ENCODE peak calls at places on chromosomes 3 and 15, in nine cellular contexts. One of them, this sample, is unnamed.

GRCh38 chr15:25481208-25481862 is 42.5 kb upstream of the UBE3A start:
- DNase-seq in effector memory CD8-positive, alpha-beta T cell: no peak
- DNase-seq in SW480: no peak
- DNase-seq in stimulated activated CD8-positive, alpha-beta memory T cell treated with anti-CD3 and anti-CD28 coated beads, Interleukin-15, amount 100 ng/mL, for 4 hours: no peak
- DNase-seq in NCI-H1105 treated with DMSO at 0.1 percent for 48 hours: peak; percentile 71
- DNase-seq in astrocyte: peak; percentile 18
- DNase-seq in stomach: no peak
- DNase-seq in kidney tubule cell: peak; percentile 31
- DNase-seq in T-helper 17 cell: no peak
- DNase-seq in this sample: peak; percentile 98

GRCh38 chr3:131543714-131544113 is 40.9 kb upstream of the MRPL3 start:
- DNase-seq in effector memory CD8-positive, alpha-beta T cell: no peak
- DNase-seq in SW480: peak; percentile 17
- DNase-seq in stimulated activated CD8-positive, alpha-beta memory T cell treated with anti-CD3 and anti-CD28 coated beads, Interleukin-15, amount 100 ng/mL, for 4 hours: no peak
- DNase-seq in NCI-H1105 treated with DMSO at 0.1 percent for 48 hours: no peak
- DNase-seq in astrocyte: peak; percentile 83
- DNase-seq in stomach: peak; percentile 76
- DNase-seq in kidney tubule cell: peak; percentile 90
- DNase-seq in T-helper 17 cell: no peak
- DNase-seq in this sample: peak; percentile 22

GRCh38 chr15:51888593-51889195 is 59.2 kb downstream of the TMOD3 start:
- DNase-seq in effector memory CD8-positive, alpha-beta T cell: no peak
- DNase-seq in SW480: peak; percentile 13
- DNase-seq in stimulated activated CD8-positive, alpha-beta memory T cell treated with anti-CD3 and anti-CD28 coated beads, Interleukin-15, amount 100 ng/mL, for 4 hours: no peak
- DNase-seq in NCI-H1105 treated with DMSO at 0.1 percent for 48 hours: peak; percentile 16
- DNase-seq in astrocyte: no peak
- DNase-seq in stomach: no peak
- DNase-seq in kidney tubule cell: no peak
- DNase-seq in T-helper 17 cell: no peak
- DNase-seq in this sample: peak; percentile 56

GRCh38 chr3:90015688-90016356 is 908.4 kb downstream of the EPHA3 start:
- DNase-seq in effector memory CD8-positive, alpha-beta T cell: no peak
- DNase-seq in SW480: peak; percentile 47
- DNase-seq in stimulated activated CD8-positive, alpha-beta memory T cell treated with anti-CD3 and anti-CD28 coated beads, Interleukin-15, amount 100 ng/mL, for 4 hours: no peak
- DNase-seq in NCI-H1105 treated with DMSO at 0.1 percent for 48 hours: no peak
- DNase-seq in astrocyte: peak; percentile 49
- DNase-seq in stomach: no peak
- DNase-seq in kidney tubule cell: peak; percentile 7
- DNase-seq in T-helper 17 cell: no peak
- DNase-seq in this sample: peak; percentile 18

GRCh38 chr15:41894251-41894790 is 468 bp upstream of the SPTBN5 start:
- DNase-seq in effector memory CD8-positive, alpha-beta T cell: no peak
- DNase-seq in SW480: peak; percentile 9
- DNase-seq in stimulated activated CD8-positive, alpha-beta memory T cell treated with anti-CD3 and anti-CD28 coated beads, Interleukin-15, amount 100 ng/mL, for 4 hours: no peak
- DNase-seq in NCI-H1105 treated with DMSO at 0.1 percent for 48 hours: no peak
- DNase-seq in astrocyte: no peak
- DNase-seq in stomach: no peak
- DNase-seq in kidney tubule cell: no peak
- DNase-seq in T-helper 17 cell: no peak
- DNase-seq in this sample: no peak

GRCh38 chr3:31624054-31624709 is 91.5 kb downstream of the STT3B start:
- DNase-seq in effector memory CD8-positive, alpha-beta T cell: no peak
- DNase-seq in SW480: no peak
- DNase-seq in stimulated activated CD8-positive, alpha-beta memory T cell treated with anti-CD3 and anti-CD28 coated beads, Interleukin-15, amount 100 ng/mL, for 4 hours: no peak
- DNase-seq in NCI-H1105 treated with DMSO at 0.1 percent for 48 hours: no peak
- DNase-seq in astrocyte: no peak
- DNase-seq in stomach: no peak
- DNase-seq in kidney tubule cell: no peak
- DNase-seq in T-helper 17 cell: no peak
- DNase-seq in this sample: no peak

GRCh38 chr15:40918799-40919392 is 10.2 kb upstream of the DLL4 start:
- DNase-seq in effector memory CD8-positive, alpha-beta T cell: no peak
- DNase-seq in SW480: no peak
- DNase-seq in stimulated activated CD8-positive, alpha-beta memory T cell treated with anti-CD3 and anti-CD28 coated beads, Interleukin-15, amount 100 ng/mL, for 4 hours: no peak
- DNase-seq in NCI-H1105 treated with DMSO at 0.1 percent for 48 hours: no peak
- DNase-seq in astrocyte: no peak
- DNase-seq in stomach: no peak
- DNase-seq in kidney tubule cell: no peak
- DNase-seq in T-helper 17 cell: no peak
- DNase-seq in this sample: no peak

GRCh38 chr3:160006282-160007163 is 17.9 kb downstream of the IL12A start:
- DNase-seq in effector memory CD8-positive, alpha-beta T cell: no peak
- DNase-seq in SW480: peak; percentile 75
- DNase-seq in stimulated activated CD8-positive, alpha-beta memory T cell treated with anti-CD3 and anti-CD28 coated beads, Interleukin-15, amount 100 ng/mL, for 4 hours: no peak
- DNase-seq in NCI-H1105 treated with DMSO at 0.1 percent for 48 hours: peak; percentile 87
- DNase-seq in astrocyte: peak; percentile 39
- DNase-seq in stomach: peak; percentile 47
- DNase-seq in kidney tubule cell: peak; percentile 70
- DNase-seq in T-helper 17 cell: no peak
- DNase-seq in this sample: peak; percentile 79

GRCh38 chr3:28971156-28971555 is 309.7 kb upstream of the RBMS3 start:
- DNase-seq in effector memory CD8-positive, alpha-beta T cell: no peak
- DNase-seq in SW480: no peak
- DNase-seq in stimulated activated CD8-positive, alpha-beta memory T cell treated with anti-CD3 and anti-CD28 coated beads, Interleukin-15, amount 100 ng/mL, for 4 hours: no peak
- DNase-seq in NCI-H1105 treated with DMSO at 0.1 percent for 48 hours: no peak
- DNase-seq in astrocyte: no peak
- DNase-seq in stomach: no peak
- DNase-seq in kidney tubule cell: no peak
- DNase-seq in T-helper 17 cell: no peak
- DNase-seq in this sample: no peak

GRCh38 chr3:101809178-101810022 is 30.4 kb downstream of the NXPE3 start:
- DNase-seq in effector memory CD8-positive, alpha-beta T cell: peak; percentile 37
- DNase-seq in SW480: peak; percentile 40
- DNase-seq in stimulated activated CD8-positive, alpha-beta memory T cell treated with anti-CD3 and anti-CD28 coated beads, Interleukin-15, amount 100 ng/mL, for 4 hours: no peak
- DNase-seq in NCI-H1105 treated with DMSO at 0.1 percent for 48 hours: peak; percentile 54
- DNase-seq in astrocyte: no peak
- DNase-seq in stomach: no peak
- DNase-seq in kidney tubule cell: peak; percentile 81
- DNase-seq in T-helper 17 cell: no peak
- DNase-seq in this sample: peak; percentile 33

GRCh38 chr3:52065264-52065756 is 8.9 kb upstream of the DUSP7 start:
- DNase-seq in effector memory CD8-positive, alpha-beta T cell: no peak
- DNase-seq in SW480: peak; percentile 29
- DNase-seq in stimulated activated CD8-positive, alpha-beta memory T cell treated with anti-CD3 and anti-CD28 coated beads, Interleukin-15, amount 100 ng/mL, for 4 hours: no peak
- DNase-seq in NCI-H1105 treated with DMSO at 0.1 percent for 48 hours: peak; percentile 48
- DNase-seq in astrocyte: no peak
- DNase-seq in stomach: peak; percentile 65
- DNase-seq in kidney tubule cell: peak; percentile 20
- DNase-seq in T-helper 17 cell: no peak
- DNase-seq in this sample: peak; percentile 34